ENCODE peak calls at places on chromosomes 5 and 9, in seven cellular contexts. K is left ventricle myocardium superior, A is left lung, L is MG63, T is SK-N-DZ, X is heart left ventricle, Z is A172. M is an unnamed sample.

GRCh38 chr5:149360262-149360661 is 2.4 kb downstream of the PCYOX1L start:
- DNase-seq in K (no peak), A (no peak), L (no peak), T (no peak), X (no peak), Z (no peak), M (no peak)

GRCh38 chr9:130741831-130742449 is 48.4 kb downstream of the EXOSC2 start:
- DNase-seq in K (no peak), A (no peak), L (peak; percentile 48), T (no peak), X (no peak), Z (peak; percentile 60), M (no peak)

GRCh38 chr9:18923671-18924430 is 109.2 kb downstream of the SAXO1 start:
- DNase-seq in K (no peak), A (no peak), L (no peak), T (no peak), X (no peak), Z (no peak), M (no peak)

GRCh38 chr5:156474251-156474650 is 147.3 kb downstream of the SGCD start:
- DNase-seq in K (peak; percentile 81), A (no peak), L (no peak), T (no peak), X (peak; percentile 49), Z (no peak), M (peak; percentile 32)

GRCh38 chr5:1227669-1228068 is 2.5 kb downstream of the SLC6A18 start:
- DNase-seq in K (no peak), A (no peak), L (peak; percentile 59), T (no peak), X (no peak), Z (peak; percentile 91), M (no peak)

GRCh38 chr9:18487620-18488019 is 13.7 kb downstream of the ADAMTSL1 start:
- DNase-seq in K (no peak), A (no peak), L (no peak), T (no peak), X (no peak), Z (no peak), M (no peak)

GRCh38 chr5:158695595-158696330 is 404.0 kb downstream of the EBF1 start:
- DNase-seq in K (peak; percentile 86), A (peak; percentile 63), L (peak; percentile 61), T (peak; percentile 79), X (peak; percentile 74), Z (peak; percentile 66), M (peak; percentile 86)

GRCh38 chr5:96756985-96757384 is 50.8 kb downstream of the ERAP1 start:
- DNase-seq in K (peak; percentile 30), A (no peak), L (no peak), T (no peak), X (no peak), Z (no peak), M (no peak)

GRCh38 chr5:92147263-92147662 is 764.1 kb upstream of the ARRDC3 start:
- DNase-seq in K (no peak), A (no peak), L (no peak), T (no peak), X (no peak), Z (no peak), M (no peak)

GRCh38 chr9:93259490-93260289 is 75.8 kb downstream of the WNK2 start:
- DNase-seq in K (no peak), A (peak; percentile 26), L (no peak), T (no peak), X (no peak), Z (no peak), M (no peak)

GRCh38 chr5:6424700-6425099 is 24.0 kb upstream of the UBE2QL1 start:
- DNase-seq in K (no peak), A (no peak), L (no peak), T (no peak), X (no peak), Z (no peak), M (no peak)